ENCODE peak calls at places on chromosomes 3 and 15, in seven cellular contexts. Y, X, G, R, J, F and O are unnamed samples.

GRCh38 chr15:58987036-58987435 is 427 bp upstream of the RNF111 start:
- DNase-seq in Y (peak), X (no peak), G (no peak), R (no peak), J (no peak), F (no peak), O (peak)

GRCh38 chr3:185823280-185824044 is 1.4 kb downstream of the IGF2BP2 start:
- DNase-seq in Y (no peak), X (peak), G (peak), R (no peak), J (no peak), F (peak), O (peak)

GRCh38 chr15:30990036-30990435 is 1.4 kb downstream of the MTMR10 start:
- DNase-seq in Y (peak), X (no peak), G (no peak), R (no peak), J (no peak), F (no peak), O (peak)

GRCh38 chr3:156341831-156342416 is 213.0 kb downstream of the SSR3 start:
- DNase-seq in Y (no peak), X (no peak), G (peak), R (no peak), J (no peak), F (no peak), O (no peak)

GRCh38 chr3:52054689-52055511 is 1.5 kb downstream of the DUSP7 start:
- DNase-seq in Y (no peak), X (peak), G (no peak), R (no peak), J (no peak), F (no peak), O (no peak)

GRCh38 chr15:100987143-100987542 is 68.0 kb downstream of the LRRK1 start:
- DNase-seq in Y (peak), X (no peak), G (no peak), R (no peak), J (no peak), F (no peak), O (no peak)

GRCh38 chr3:184734903-184735630 is 23.2 kb upstream of the MAGEF1 start:
- DNase-seq in Y (no peak), X (no peak), G (no peak), R (no peak), J (no peak), F (no peak), O (no peak)

GRCh38 chr3:65483475-65483874 is 555.2 kb downstream of the MAGI1 start:
- DNase-seq in Y (peak), X (peak), G (no peak), R (peak), J (no peak), F (no peak), O (no peak)

GRCh38 chr15:95669146-95669922 is 661.2 kb upstream of the NR2F2 start:
- DNase-seq in Y (peak), X (no peak), G (no peak), R (no peak), J (no peak), F (no peak), O (no peak)

GRCh38 chr15:65790692-65791334 is 1.3 kb downstream of the DENND4A start:
- DNase-seq in Y (peak), X (no peak), G (no peak), R (no peak), J (no peak), F (no peak), O (peak)

GRCh38 chr3:182637350-182638197 is 155.7 kb upstream of the ATP11B start:
- DNase-seq in Y (no peak), X (no peak), G (no peak), R (no peak), J (no peak), F (no peak), O (no peak)

GRCh38 chr3:184040010-184040409 is 8.5 kb downstream of the HTR3D start:
- DNase-seq in Y (peak), X (peak), G (no peak), R (no peak), J (no peak), F (no peak), O (peak)

GRCh38 chr15:98807262-98807661 is 158.9 kb downstream of the IGF1R start:
- DNase-seq in Y (peak), X (peak), G (no peak), R (no peak), J (no peak), F (no peak), O (peak)

GRCh38 chr3:158685151-158685550 is 12.7 kb upstream of the LXN start:
- DNase-seq in Y (no peak), X (no peak), G (no peak), R (no peak), J (no peak), F (no peak), O (no peak)

GRCh38 chr3:43036621-43037331 is 57.7 kb downstream of the GASK1A start:
- DNase-seq in Y (no peak), X (no peak), G (no peak), R (no peak), J (no peak), F (no peak), O (no peak)

GRCh38 chr3:52065264-52065756 is 8.9 kb upstream of the DUSP7 start:
- DNase-seq in Y (no peak), X (no peak), G (no peak), R (no peak), J (no peak), F (no peak), O (peak)

GRCh38 chr3:115961390-115961789 is 338.1 kb downstream of the GAP43 start:
- DNase-seq in Y (peak), X (peak), G (no peak), R (peak), J (no peak), F (no peak), O (no peak)

GRCh38 chr15:60389261-60390077 is 8.3 kb downstream of the ANXA2 start:
- DNase-seq in Y (no peak), X (peak), G (peak), R (no peak), J (no peak), F (no peak), O (peak)

GRCh38 chr3:141337523-141337854 is 30.8 kb upstream of the ZBTB38 start:
- DNase-seq in Y (no peak), X (no peak), G (no peak), R (no peak), J (no peak), F (no peak), O (no peak)

GRCh38 chr3:186493507-186493906 is 50.7 kb downstream of the CRYGS start:
- DNase-seq in Y (no peak), X (no peak), G (no peak), R (no peak), J (no peak), F (no peak), O (no peak)

GRCh38 chr3:14950274-14950673 is 2.9 kb downstream of the NR2C2 start:
- DNase-seq in Y (no peak), X (no peak), G (no peak), R (no peak), J (no peak), F (no peak), O (no peak)

GRCh38 chr15:73927003-73927475 is 777 bp downstream of the LOXL1 start:
- DNase-seq in Y (no peak), X (peak), G (peak), R (no peak), J (peak), F (peak), O (peak)

GRCh38 chr3:12002912-12003311 is 1.3 kb upstream of the SYN2 start:
- DNase-seq in Y (no peak), X (no peak), G (no peak), R (no peak), J (no peak), F (no peak), O (no peak)

GRCh38 chr15:101240364-101240763 is 11.5 kb downstream of the CHSY1 start:
- DNase-seq in Y (peak), X (peak), G (no peak), R (no peak), J (no peak), F (no peak), O (no peak)

GRCh38 chr3:13677272-13677671 is 128.3 kb downstream of the FBLN2 start:
- DNase-seq in Y (no peak), X (no peak), G (no peak), R (no peak), J (no peak), F (no peak), O (no peak)

GRCh38 chr3:25568525-25569078 is 96.1 kb downstream of the TOP2B start:
- DNase-seq in Y (no peak), X (no peak), G (no peak), R (no peak), J (no peak), F (no peak), O (no peak)

GRCh38 chr3:38648659-38649499 is 608 bp downstream of the SCN5A start:
- DNase-seq in Y (no peak), X (no peak), G (peak), R (no peak), J (no peak), F (no peak), O (no peak)

GRCh38 chr3:187403768-187404270 is 35.6 kb downstream of the RTP4 start:
- DNase-seq in Y (peak), X (peak), G (no peak), R (no peak), J (no peak), F (no peak), O (peak)

GRCh38 chr3:127604546-127605165 is 6.4 kb downstream of the MCM2 start:
- DNase-seq in Y (no peak), X (no peak), G (no peak), R (no peak), J (no peak), F (no peak), O (no peak)

GRCh38 chr3:43345877-43346276 is 59.5 kb downstream of the SNRK start:
- DNase-seq in Y (peak), X (peak), G (no peak), R (no peak), J (no peak), F (no peak), O (no peak)

GRCh38 chr3:154144825-154145465 is 23.8 kb downstream of the ARHGEF26 start:
- DNase-seq in Y (no peak), X (no peak), G (no peak), R (no peak), J (no peak), F (no peak), O (no peak)

GRCh38 chr3:72338082-72338941 is 509.9 kb downstream of the SHQ1 start:
- DNase-seq in Y (peak), X (no peak), G (no peak), R (no peak), J (no peak), F (no peak), O (peak)

GRCh38 chr15:63917588-63918316 is 84.0 kb upstream of the HERC1 start:
- DNase-seq in Y (no peak), X (no peak), G (no peak), R (no peak), J (no peak), F (no peak), O (no peak)

GRCh38 chr15:63913786-63914185 is 80.0 kb upstream of the HERC1 start:
- DNase-seq in Y (no peak), X (no peak), G (no peak), R (no peak), J (no peak), F (no peak), O (no peak)

GRCh38 chr15:63915209-63915887 is 81.6 kb upstream of the HERC1 start:
- DNase-seq in Y (no peak), X (peak), G (peak), R (no peak), J (no peak), F (no peak), O (no peak)

GRCh38 chr15:63918317-63918672 is 84.5 kb upstream of the HERC1 start:
- DNase-seq in Y (no peak), X (no peak), G (no peak), R (no peak), J (no peak), F (no peak), O (no peak)

DNA sequence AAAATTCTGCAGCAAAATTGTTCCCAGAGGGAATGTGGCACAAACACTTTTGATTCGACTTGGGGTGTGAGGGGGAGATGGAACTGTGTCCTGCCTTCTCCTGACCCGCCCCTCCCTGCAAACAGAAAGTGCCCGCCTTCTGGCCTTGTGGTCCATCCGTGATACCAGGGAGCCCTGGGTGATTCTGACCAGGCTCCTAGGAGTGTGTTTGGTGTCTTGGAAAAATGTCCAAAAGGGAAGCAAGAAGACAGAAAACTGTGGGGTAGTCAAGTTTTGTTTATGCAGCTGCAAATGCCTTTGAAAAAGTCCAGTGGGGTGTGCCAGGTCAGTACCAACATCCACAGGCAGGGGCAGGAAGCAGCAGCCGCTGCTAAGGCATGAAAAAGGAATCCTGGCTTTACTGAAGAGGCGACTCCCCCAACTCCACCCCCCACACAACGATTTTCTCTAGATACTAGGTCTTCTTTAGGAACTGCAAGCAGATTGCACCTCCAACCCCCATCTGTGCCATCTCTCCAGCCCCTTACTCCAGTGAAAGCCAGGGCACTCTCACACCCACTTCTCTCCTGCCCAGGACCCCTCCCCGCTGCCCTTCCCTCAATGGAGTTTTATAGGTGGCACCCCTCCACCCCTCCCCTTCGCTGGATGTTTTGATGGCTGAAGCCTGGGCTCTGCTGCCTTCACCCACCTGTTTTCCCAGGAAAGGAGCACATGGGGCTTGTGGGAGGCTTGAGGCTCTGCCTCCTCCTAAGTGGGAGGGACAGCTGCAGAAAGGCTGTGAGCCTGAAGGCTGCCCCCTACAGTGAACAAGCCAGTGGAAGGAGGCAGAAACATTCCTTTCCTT is 82.4 kb upstream of the HERC1 start:
- DNase-seq in Y (no peak), X (peak), G (no peak), R (peak), J (no peak), F (no peak), O (peak)
- TF ChIP-seq CTCF in Y (peak), X (peak), G (no peak), R (peak), J (no peak), F (no peak), O (peak)

DNA sequence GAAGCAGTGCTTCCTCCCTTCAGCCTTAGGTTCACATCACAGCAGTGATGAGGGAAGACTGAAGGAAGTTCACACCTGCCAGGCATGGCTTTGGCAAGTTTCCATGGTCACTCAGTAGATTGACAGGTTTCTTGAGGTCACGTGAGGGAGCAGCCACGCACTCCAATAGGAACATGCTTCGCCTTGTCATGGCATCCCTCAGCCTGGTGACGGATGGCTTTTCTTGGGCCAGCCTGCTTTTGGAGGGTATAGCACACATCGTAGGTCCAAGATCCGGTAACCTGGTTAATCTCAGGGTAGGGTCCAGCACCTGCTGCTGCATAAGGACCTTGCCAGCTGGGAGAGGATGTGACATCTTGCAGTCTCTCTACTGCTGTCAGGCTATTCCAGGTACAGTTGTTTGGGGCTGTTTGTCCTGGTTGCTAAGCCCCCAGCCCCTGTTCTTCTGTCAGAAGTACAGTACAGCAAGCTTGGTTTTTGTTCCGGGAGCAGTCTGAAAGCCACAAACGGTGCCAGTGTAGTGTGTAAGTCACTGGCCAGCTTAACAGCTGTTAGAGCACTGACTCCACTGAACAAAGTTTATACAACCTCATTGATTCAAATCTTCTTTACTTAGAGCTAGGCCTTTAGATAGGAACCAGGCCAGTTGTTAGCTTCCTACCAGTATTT is 42.3 kb downstream of the PSMD6 start:
- DNase-seq in Y (no peak), X (no peak), G (no peak), R (no peak), J (no peak), F (no peak), O (no peak)
- TF ChIP-seq CTCF in Y (no peak), X (no peak), G (no peak), R (no peak), J (no peak), F (no peak), O (no peak)

GRCh38 chr3:31490502-31490901 is 42.2 kb upstream of the STT3B start:
- DNase-seq in Y (no peak), X (no peak), G (no peak), R (no peak), J (no peak), F (no peak), O (no peak)
- TF ChIP-seq CTCF in Y (no peak), X (no peak), G (no peak), R (no peak), J (no peak), F (no peak), O (no peak)

GRCh38 chr3:164208846-164209245 is 869.5 kb downstream of the SI start:
- DNase-seq in Y (no peak), X (no peak), G (no peak), R (no peak), J (no peak), F (no peak), O (no peak)
- TF ChIP-seq CTCF in Y (no peak), X (no peak), G (no peak), R (no peak), J (no peak), F (no peak), O (no peak)